ENCODE peak calls at places on chromosomes 2 and 18, in eight cellular contexts. V, R, M, X, J, I, H and F are unnamed samples.
A peak's percentile ranks its signal among the peaks of the same experiment; 100 is the strongest.

GRCh38 chr2:42977236-42978174 is 185.1 kb upstream of the HAAO start:
- DNase-seq in M (peak; percentile 49), H (no peak), X (no peak), J (no peak), R (no peak), V (no peak), I (no peak), F (no peak)

GRCh38 chr18:79139206-79139605 is 70.0 kb downstream of the ATP9B start:
- DNase-seq in V (no peak), I (no peak), M (no peak), X (no peak), H (no peak), R (no peak), J (no peak), F (no peak)

GRCh38 chr2:49973917-49974368 is 819.6 kb upstream of the FSHR start:
- DNase-seq in R (peak; percentile 24), V (peak; percentile 56), H (no peak), X (no peak), M (peak; percentile 80), I (no peak), J (peak; percentile 95), F (no peak)

GRCh38 chr2:70710276-70710675 is 57.7 kb downstream of the ADD2 start:
- DNase-seq in H (no peak), X (peak; percentile 22), J (no peak), M (no peak), V (no peak), I (no peak), R (no peak), F (no peak)

GRCh38 chr2:109415460-109416004 is 198.2 kb downstream of the SEPTIN10 start:
- DNase-seq in R (no peak), H (no peak), M (no peak), X (no peak), I (no peak), V (no peak), J (peak; percentile 19), F (no peak)

GRCh38 chr2:181457121-181457740 is at the start of gene ITGA4:
- DNase-seq in V (peak; percentile 74), I (peak; percentile 69), R (peak; percentile 84), H (peak; percentile 63), J (peak; percentile 85), M (peak; percentile 93), X (peak; percentile 71), F (peak; percentile 93)

GRCh38 chr2:142742301-142743214 is 134.9 kb upstream of the KYNU start:
- DNase-seq in H (no peak), X (no peak), J (no peak), R (no peak), M (no peak), I (peak; percentile 24), V (no peak), F (no peak)

GRCh38 chr2:5991305-5991968 is 299.3 kb downstream of the SOX11 start:
- DNase-seq in H (no peak), I (no peak), M (no peak), R (no peak), J (no peak), X (no peak), V (no peak), F (no peak)

GRCh38 chr2:25587361-25587760 is 86.0 kb downstream of the DTNB start:
- DNase-seq in H (peak; percentile 51), V (no peak), I (peak; percentile 24), R (no peak), J (no peak), M (no peak), X (no peak), F (no peak)

GRCh38 chr2:63023444-63023843 is 27.2 kb upstream of the OTX1 start:
- DNase-seq in R (peak; percentile 42), J (peak; percentile 46), H (peak; percentile 49), M (no peak), X (no peak), I (peak; percentile 76), V (no peak), F (no peak)

GRCh38 chr18:21315741-21316187 is 73.7 kb downstream of the GREB1L start:
- DNase-seq in H (no peak), M (no peak), R (peak; percentile 6), V (no peak), X (no peak), I (no peak), J (no peak), F (no peak)

GRCh38 chr2:45860136-45861106 is 208.9 kb downstream of the PRKCE start:
- DNase-seq in J (no peak), M (peak; percentile 57), V (peak; percentile 56), H (peak; percentile 18), I (no peak), X (no peak), R (no peak), F (no peak)

GRCh38 chr2:239832995-239833727 is 192.0 kb downstream of the NDUFA10 start:
- DNase-seq in M (peak; percentile 11), X (peak; percentile 63), R (no peak), H (no peak), V (peak; percentile 11), J (no peak), I (no peak), F (no peak)

GRCh38 chr2:103268841-103269498 is 507.1 kb downstream of the TMEM182 start:
- DNase-seq in J (no peak), X (no peak), V (no peak), H (no peak), R (no peak), I (no peak), M (no peak), F (no peak)

GRCh38 chr2:51657849-51658248 is 625.9 kb upstream of the NRXN1 start:
- DNase-seq in R (no peak), J (no peak), V (no peak), X (no peak), I (no peak), M (no peak), H (no peak), F (no peak)

GRCh38 chr2:85830645-85831044 is 58.1 kb downstream of the ST3GAL5 start:
- DNase-seq in J (no peak), R (no peak), X (no peak), I (no peak), V (no peak), M (no peak), H (no peak), F (no peak)

GRCh38 chr18:58572181-58572580 is 56.7 kb downstream of the ALPK2 start:
- DNase-seq in X (no peak), V (no peak), H (peak; percentile 99), M (no peak), I (peak; percentile 99), R (no peak), J (no peak), F (no peak)

GRCh38 chr2:115738138-115738537 is 1295.7 kb downstream of the DPP10 start:
- DNase-seq in R (no peak), J (no peak), I (no peak), X (no peak), V (no peak), M (no peak), H (no peak), F (no peak)

DNA sequence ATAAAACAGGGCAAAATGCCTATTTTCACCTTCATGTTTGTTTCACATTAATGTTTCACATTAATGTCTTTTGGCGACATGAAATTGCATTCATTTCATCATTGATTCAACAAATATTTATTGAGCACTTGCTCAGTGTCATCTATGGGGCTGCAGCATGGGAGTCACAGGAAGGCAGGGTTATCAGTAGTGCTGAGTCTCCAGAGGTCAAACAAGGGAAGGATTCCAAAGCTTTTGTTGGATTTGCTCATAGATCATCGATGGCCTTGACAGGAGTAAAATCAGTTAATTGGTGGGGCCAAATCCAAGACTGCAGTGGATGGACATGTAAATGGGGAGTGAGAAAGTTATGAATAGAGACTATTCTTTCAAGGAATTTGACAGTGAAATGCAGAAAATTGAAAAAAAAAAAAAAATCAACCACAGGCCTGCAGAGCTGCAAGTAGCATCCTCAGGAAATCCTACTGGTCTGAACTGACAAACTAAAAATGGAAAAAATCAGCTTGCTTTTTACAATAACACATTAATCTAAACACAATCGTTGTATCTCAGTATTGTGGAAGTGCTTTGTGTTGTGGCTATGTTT is 1290.8 kb downstream of the DPP10 start:
- DNase-seq in M (no peak), X (no peak), J (no peak), R (no peak), V (no peak), I (no peak), H (no peak), F (no peak)
- TF ChIP-seq CTCF in M (no peak), X (no peak), J (no peak), R (no peak), V (no peak), I (no peak), H (no peak), F (no peak)

GRCh38 chr2:189281151-189281550 is 101.6 kb upstream of the COL5A2 start:
- DNase-seq in R (no peak), J (no peak), X (no peak), H (no peak), I (no peak), V (no peak), M (no peak), F (no peak)
- TF ChIP-seq CTCF in R (no peak), J (no peak), X (no peak), H (no peak), I (no peak), V (no peak), M (no peak), F (no peak)

GRCh38 chr2:59449264-59449663 is 1104.2 kb downstream of the BCL11A start:
- DNase-seq in I (no peak), R (no peak), H (no peak), V (no peak), X (no peak), J (peak; percentile 25), M (peak; percentile 62), F (no peak)
- TF ChIP-seq CTCF in I (peak; percentile 19), R (no peak), H (no peak), V (peak; percentile 15), X (no peak), J (peak; percentile 29), M (peak; percentile 57), F (peak; percentile 17)

GRCh38 chr18:76808561-76808960 is 13.8 kb upstream of the ZNF236 start:
- DNase-seq in X (no peak), I (no peak), R (no peak), M (no peak), V (no peak), J (no peak), H (no peak), F (no peak)

GRCh38 chr18:76806301-76806700 is 16.1 kb upstream of the ZNF236 start:
- DNase-seq in M (no peak), I (no peak), H (no peak), J (no peak), X (no peak), V (no peak), R (no peak), F (no peak)

GRCh38 chr18:76803413-76803812 is 18.9 kb upstream of the ZNF236 start:
- DNase-seq in I (no peak), X (no peak), R (no peak), J (no peak), V (no peak), H (no peak), M (no peak), F (no peak)

GRCh38 chr18:76803814-76804213 is 18.5 kb upstream of the ZNF236 start:
- DNase-seq in I (peak; percentile 82), R (peak; percentile 75), V (peak; percentile 60), M (peak; percentile 87), X (peak; percentile 76), J (peak; percentile 85), H (peak; percentile 40), F (no peak)

DNA sequence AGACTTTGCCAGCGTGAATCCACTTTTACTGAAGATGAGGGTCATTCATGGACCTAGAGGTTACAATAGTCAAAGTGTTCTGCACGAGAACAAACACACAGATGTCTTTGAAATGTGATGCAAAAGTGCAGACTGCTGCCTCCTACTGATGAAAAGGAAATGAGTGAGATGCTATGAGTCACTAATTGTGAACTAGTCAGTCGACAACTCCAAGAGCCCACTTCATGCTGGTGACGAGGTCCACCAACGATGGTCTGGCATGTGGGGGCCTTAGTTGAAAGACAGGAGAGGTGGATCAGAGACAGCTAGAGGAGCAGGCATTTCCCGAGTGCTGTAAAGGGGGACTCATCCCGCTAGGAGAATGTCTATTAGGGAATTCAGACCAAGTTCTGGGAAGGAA is 17.1 kb upstream of the ZNF236 start:
- DNase-seq in R (no peak), M (no peak), I (peak; percentile 50), H (peak; percentile 60), X (no peak), V (no peak), J (no peak), F (no peak)
- TF ChIP-seq CTCF in R (no peak), M (no peak), I (peak; percentile 50), H (peak; percentile 21), X (no peak), V (no peak), J (peak; percentile 32), F (no peak)